ENCODE peak calls at places on chromosomes 1 and 21, in nine cellular contexts. One of them, this sample, is unnamed.

GRCh38 chr1:13564073-13564472 is 19.6 kb upstream of the PDPN start:
- DNase-seq in activated T-cell treated with anti-CD3 and anti-CD28 coated beads for 1 hour: no peak
- DNase-seq in hepatic stellate cell: no peak
- DNase-seq in BJ: no peak
- DNase-seq in smooth muscle cell of the brain vasculature: no peak
- DNase-seq in GM23338: no peak
- DNase-seq in GM23248: no peak
- DNase-seq in T-helper 17 cell: no peak
- DNase-seq in activated CD4-positive, alpha-beta T cell treated with anti-CD3 and anti-CD28 coated beads, Interleukin-2, amount 50 U/mL, for 24 hours: no peak
- DNase-seq in this sample: no peak

GRCh38 chr1:225182701-225183100 is 245.1 kb downstream of the LBR start:
- DNase-seq in activated T-cell treated with anti-CD3 and anti-CD28 coated beads for 1 hour: no peak
- DNase-seq in hepatic stellate cell: no peak
- DNase-seq in BJ: no peak
- DNase-seq in smooth muscle cell of the brain vasculature: no peak
- DNase-seq in GM23338: no peak
- DNase-seq in GM23248: no peak
- DNase-seq in T-helper 17 cell: no peak
- DNase-seq in activated CD4-positive, alpha-beta T cell treated with anti-CD3 and anti-CD28 coated beads, Interleukin-2, amount 50 U/mL, for 24 hours: no peak
- DNase-seq in this sample: no peak

GRCh38 chr21:46655230-46655629 is 19.8 kb downstream of the PRMT2 start:
- DNase-seq in activated T-cell treated with anti-CD3 and anti-CD28 coated beads for 1 hour: no peak
- DNase-seq in hepatic stellate cell: no peak
- DNase-seq in BJ: no peak
- DNase-seq in smooth muscle cell of the brain vasculature: no peak
- DNase-seq in GM23338: no peak
- DNase-seq in GM23248: no peak
- DNase-seq in T-helper 17 cell: no peak
- DNase-seq in activated CD4-positive, alpha-beta T cell treated with anti-CD3 and anti-CD28 coated beads, Interleukin-2, amount 50 U/mL, for 24 hours: no peak
- DNase-seq in this sample: no peak

GRCh38 chr1:21217812-21218596 is 41.3 kb upstream of the EIF4G3 start:
- DNase-seq in activated T-cell treated with anti-CD3 and anti-CD28 coated beads for 1 hour: peak
- DNase-seq in hepatic stellate cell: peak
- DNase-seq in BJ: no peak
- DNase-seq in smooth muscle cell of the brain vasculature: no peak
- DNase-seq in GM23338: peak
- DNase-seq in GM23248: peak
- DNase-seq in T-helper 17 cell: no peak
- DNase-seq in activated CD4-positive, alpha-beta T cell treated with anti-CD3 and anti-CD28 coated beads, Interleukin-2, amount 50 U/mL, for 24 hours: no peak
- DNase-seq in this sample: peak

GRCh38 chr1:172826096-172826741 is 167.3 kb downstream of the FASLG start:
- DNase-seq in activated T-cell treated with anti-CD3 and anti-CD28 coated beads for 1 hour: no peak
- DNase-seq in hepatic stellate cell: peak
- DNase-seq in BJ: peak
- DNase-seq in smooth muscle cell of the brain vasculature: peak
- DNase-seq in GM23338: peak
- DNase-seq in GM23248: peak
- DNase-seq in T-helper 17 cell: no peak
- DNase-seq in activated CD4-positive, alpha-beta T cell treated with anti-CD3 and anti-CD28 coated beads, Interleukin-2, amount 50 U/mL, for 24 hours: no peak
- DNase-seq in this sample: peak

GRCh38 chr21:45004481-45005263 is 64.8 kb downstream of the SLX9 start:
- DNase-seq in activated T-cell treated with anti-CD3 and anti-CD28 coated beads for 1 hour: no peak
- DNase-seq in hepatic stellate cell: no peak
- DNase-seq in BJ: no peak
- DNase-seq in smooth muscle cell of the brain vasculature: no peak
- DNase-seq in GM23338: no peak
- DNase-seq in GM23248: no peak
- DNase-seq in T-helper 17 cell: no peak
- DNase-seq in activated CD4-positive, alpha-beta T cell treated with anti-CD3 and anti-CD28 coated beads, Interleukin-2, amount 50 U/mL, for 24 hours: no peak
- DNase-seq in this sample: peak

GRCh38 chr1:72757843-72758242 is 475.5 kb upstream of the NEGR1 start:
- DNase-seq in activated T-cell treated with anti-CD3 and anti-CD28 coated beads for 1 hour: no peak
- DNase-seq in hepatic stellate cell: no peak
- DNase-seq in BJ: no peak
- DNase-seq in smooth muscle cell of the brain vasculature: no peak
- DNase-seq in GM23338: no peak
- DNase-seq in GM23248: no peak
- DNase-seq in T-helper 17 cell: no peak
- DNase-seq in activated CD4-positive, alpha-beta T cell treated with anti-CD3 and anti-CD28 coated beads, Interleukin-2, amount 50 U/mL, for 24 hours: no peak
- DNase-seq in this sample: no peak

GRCh38 chr1:23865543-23865930 is 2.6 kb downstream of the FUCA1 start:
- DNase-seq in activated T-cell treated with anti-CD3 and anti-CD28 coated beads for 1 hour: no peak
- DNase-seq in hepatic stellate cell: peak
- DNase-seq in BJ: peak
- DNase-seq in smooth muscle cell of the brain vasculature: no peak
- DNase-seq in GM23338: no peak
- DNase-seq in GM23248: peak
- DNase-seq in T-helper 17 cell: no peak
- DNase-seq in activated CD4-positive, alpha-beta T cell treated with anti-CD3 and anti-CD28 coated beads, Interleukin-2, amount 50 U/mL, for 24 hours: no peak
- DNase-seq in this sample: peak

GRCh38 chr1:42730988-42731387 is 9.0 kb downstream of the CLDN19 start:
- DNase-seq in activated T-cell treated with anti-CD3 and anti-CD28 coated beads for 1 hour: peak
- DNase-seq in hepatic stellate cell: no peak
- DNase-seq in BJ: no peak
- DNase-seq in smooth muscle cell of the brain vasculature: no peak
- DNase-seq in GM23338: peak
- DNase-seq in GM23248: peak
- DNase-seq in T-helper 17 cell: no peak
- DNase-seq in activated CD4-positive, alpha-beta T cell treated with anti-CD3 and anti-CD28 coated beads, Interleukin-2, amount 50 U/mL, for 24 hours: no peak
- DNase-seq in this sample: peak

GRCh38 chr1:246492611-246493245 is 14.4 kb downstream of the SMYD3 start:
- DNase-seq in activated T-cell treated with anti-CD3 and anti-CD28 coated beads for 1 hour: peak
- DNase-seq in hepatic stellate cell: peak
- DNase-seq in BJ: no peak
- DNase-seq in smooth muscle cell of the brain vasculature: peak
- DNase-seq in GM23338: peak
- DNase-seq in GM23248: peak
- DNase-seq in T-helper 17 cell: no peak
- DNase-seq in activated CD4-positive, alpha-beta T cell treated with anti-CD3 and anti-CD28 coated beads, Interleukin-2, amount 50 U/mL, for 24 hours: no peak
- DNase-seq in this sample: peak